ENCODE peak calls at places on chromosomes 2 and 18, in five cellular contexts. T is endothelial cell, U is psoas muscle, O is fibroblast of the aortic adventitia, J is aorta. H is an unnamed sample.

GRCh38 chr2:205679410-205680009 is 2.8 kb upstream of the NRP2 start:
- DNase-seq in U (no peak), O (no peak), T (no peak), J (no peak), H (no peak)

GRCh38 chr18:61256291-61256690 is 76.9 kb upstream of the CDH20 start:
- DNase-seq in J (no peak), U (no peak), T (no peak), O (no peak), H (no peak)

GRCh38 chr2:222504714-222505113 is 80.4 kb downstream of the SGPP2 start:
- DNase-seq in U (no peak), J (no peak), O (no peak), T (no peak), H (no peak)

GRCh38 chr18:55220523-55220922 is 261.3 kb upstream of the CCDC68 start:
- DNase-seq in U (no peak), O (peak; percentile 31), J (no peak), T (no peak), H (no peak)

GRCh38 chr2:133497261-133497893 is 70.9 kb downstream of the NCKAP5 start:
- DNase-seq in O (peak; percentile 11), J (no peak), T (no peak), U (no peak), H (no peak)

GRCh38 chr2:155382781-155383180 is 684.3 kb downstream of the KCNJ3 start:
- DNase-seq in U (no peak), J (no peak), T (no peak), O (no peak), H (no peak)

GRCh38 chr2:172772637-172773036 is 37.0 kb downstream of the RAPGEF4 start:
- DNase-seq in T (no peak), J (no peak), O (no peak), U (no peak), H (no peak)

GRCh38 chr2:216653931-216654365 is 20.7 kb downstream of the IGFBP2 start:
- DNase-seq in J (no peak), O (peak; percentile 36), U (no peak), T (no peak), H (no peak)

GRCh38 chr2:215358891-215359575 is 47.2 kb downstream of the ATIC start:
- DNase-seq in U (no peak), J (no peak), O (peak; percentile 42), T (no peak), H (no peak)

GRCh38 chr2:79040967-79041582 is 15.6 kb downstream of the REG3G start:
- DNase-seq in J (no peak), O (no peak), U (no peak), T (no peak), H (no peak)

GRCh38 chr2:127422631-127423475 is 4.6 kb downstream of the PROC start:
- DNase-seq in T (no peak), J (no peak), O (no peak), U (no peak), H (peak; percentile 68)

GRCh38 chr2:190812506-190813294 is 67.9 kb upstream of the GLS start:
- DNase-seq in T (no peak), J (no peak), O (peak; percentile 79), U (no peak), H (no peak)

GRCh38 chr2:71570951-71571460 is 117.6 kb downstream of the DYSF start:
- DNase-seq in U (no peak), T (no peak), O (no peak), J (no peak), H (no peak)

GRCh38 chr2:239532305-239532649 is 131.5 kb upstream of the HDAC4 start:
- DNase-seq in T (no peak), J (no peak), O (no peak), U (no peak), H (no peak)

H was measured in HAP-1.